ENCODE peak calls at places on chromosomes 7 and 10, in six cellular contexts. H, W, V, T, B and P are unnamed samples.

GRCh38 chr10:65394898-65395297 is 1530.9 kb upstream of the LRRTM3 start:
- DNase-seq in V (no peak), H (peak), W (no peak), B (no peak), T (no peak), P (no peak)

GRCh38 chr10:60466267-60467201 is 76.9 kb upstream of the ANK3 start:
- DNase-seq in T (no peak), W (no peak), V (no peak), B (no peak), H (peak), P (no peak)

GRCh38 chr7:3995187-3995586 is 686.9 kb upstream of the FOXK1 start:
- DNase-seq in T (no peak), H (no peak), B (no peak), W (no peak), V (no peak), P (no peak)

GRCh38 chr7:102150266-102150665 is 136.4 kb upstream of the SH2B2 start:
- DNase-seq in W (no peak), B (no peak), T (no peak), H (no peak), V (no peak), P (no peak)

GRCh38 chr7:44057849-44058758 is 7.3 kb downstream of the PGAM2 start:
- DNase-seq in T (no peak), W (no peak), H (no peak), B (peak), V (no peak), P (no peak)

GRCh38 chr7:50393076-50393475 is 57.1 kb downstream of the FIGNL1 start:
- DNase-seq in V (no peak), B (no peak), H (no peak), W (no peak), T (no peak), P (no peak)

GRCh38 chr7:30062587-30062986 is 34.4 kb downstream of the PLEKHA8 start:
- DNase-seq in W (no peak), B (peak), T (no peak), V (peak), H (peak), P (peak)

GRCh38 chr7:511476-512145 is 8.0 kb downstream of the PDGFA start:
- DNase-seq in H (no peak), T (peak), V (no peak), B (no peak), W (no peak), P (no peak)

GRCh38 chr10:127550861-127551260 is 1.8 kb downstream of the NPS start:
- DNase-seq in B (no peak), T (no peak), W (no peak), V (no peak), H (no peak), P (peak)

GRCh38 chr10:24957624-24958435 is 5.4 kb upstream of the PRTFDC1 start:
- DNase-seq in T (no peak), W (no peak), H (peak), B (no peak), V (no peak), P (no peak)

GRCh38 chr7:120582916-120583315 is 275.0 kb downstream of the TSPAN12 start:
- DNase-seq in W (no peak), B (no peak), H (no peak), V (no peak), T (no peak), P (no peak)